ENCODE peak calls at places on chromosomes 1 and 21, in seven cellular contexts. T is MM.1S; L is OCI-LY7; G is activated CD8-positive, alpha-beta T cell treated with anti-CD3 and anti-CD28 coated beads for 36 hours; A is Calu3; C is AG04450; Y is lower leg skin. P is an unnamed sample.

GRCh38 chr1:1397839-1398523 is 1.2 kb downstream of the CCNL2 start:
- DNase-seq in T (no peak), L (no peak), G (peak; percentile 30), A (no peak), C (no peak), Y (no peak), P (no peak)

GRCh38 chr1:23867542-23867952 is 543 bp downstream of the FUCA1 start:
- DNase-seq in T (peak; percentile 49), L (peak; percentile 19), G (no peak), A (peak; percentile 21), C (no peak), Y (no peak), P (no peak)

GRCh38 chr1:229664133-229664689 is 38.2 kb downstream of the URB2 start:
- DNase-seq in T (no peak), L (peak; percentile 80), G (peak; percentile 97), A (no peak), C (no peak), Y (no peak), P (peak; percentile 52)

GRCh38 chr1:162690672-162691434 is 58.6 kb downstream of the DDR2 start:
- DNase-seq in T (no peak), L (no peak), G (peak; percentile 8), A (no peak), C (peak; percentile 47), Y (peak; percentile 85), P (no peak)

GRCh38 chr1:147719029-147719703 is 41.2 kb downstream of the GJA5 start:
- DNase-seq in T (no peak), L (peak; percentile 46), G (no peak), A (no peak), C (no peak), Y (no peak), P (no peak)

GRCh38 chr1:75969550-75969949 is 37.3 kb upstream of the ASB17 start:
- DNase-seq in T (no peak), L (no peak), G (no peak), A (no peak), C (no peak), Y (no peak), P (no peak)

GRCh38 chr21:33481314-33481943 is 1.7 kb upstream of the TMEM50B start:
- DNase-seq in T (no peak), L (no peak), G (no peak), A (no peak), C (no peak), Y (no peak), P (no peak)

GRCh38 chr1:178458203-178458602 is 38.6 kb downstream of the CLEC20A start:
- DNase-seq in T (no peak), L (no peak), G (no peak), A (no peak), C (no peak), Y (no peak), P (no peak)

GRCh38 chr1:17128361-17128760 is 9.1 kb upstream of the PADI2 start:
- DNase-seq in T (no peak), L (peak; percentile 22), G (no peak), A (peak; percentile 54), C (peak; percentile 71), Y (no peak), P (no peak)

GRCh38 chr1:184456189-184456588 is 69.4 kb downstream of the C1orf21 start:
- DNase-seq in T (peak; percentile 8), L (no peak), G (no peak), A (no peak), C (no peak), Y (no peak), P (no peak)

GRCh38 chr1:64112281-64112680 is 91.1 kb upstream of the UBE2U start:
- DNase-seq in T (no peak), L (no peak), G (no peak), A (no peak), C (no peak), Y (no peak), P (no peak)

GRCh38 chr1:174999926-175000696 is at the start of gene CACYBP:
- DNase-seq in T (peak; percentile 56), L (peak; percentile 72), G (peak; percentile 45), A (no peak), C (no peak), Y (no peak), P (no peak)

GRCh38 chr1:160309183-160309535 is 24.2 kb upstream of the PEX19 start:
- DNase-seq in T (no peak), L (no peak), G (no peak), A (no peak), C (no peak), Y (no peak), P (no peak)

GRCh38 chr1:50976890-50977574 is 7.0 kb downstream of the CDKN2C start:
- DNase-seq in T (peak; percentile 23), L (peak; percentile 65), G (peak; percentile 39), A (peak; percentile 47), C (no peak), Y (no peak), P (peak; percentile 69)

GRCh38 chr1:198788561-198789064 is 149.8 kb downstream of the PTPRC start:
- DNase-seq in T (no peak), L (peak; percentile 65), G (peak; percentile 56), A (no peak), C (no peak), Y (no peak), P (peak; percentile 4)

GRCh38 chr1:242605521-242605920 is 81.0 kb upstream of the PLD5 start:
- DNase-seq in T (no peak), L (no peak), G (no peak), A (no peak), C (no peak), Y (no peak), P (no peak)

GRCh38 chr21:46347791-46348381 is 23.9 kb downstream of the PCNT start:
- DNase-seq in T (no peak), L (peak; percentile 43), G (no peak), A (no peak), C (no peak), Y (no peak), P (no peak)

GRCh38 chr21:26809745-26810144 is 35.5 kb downstream of the ADAMTS1 start:
- DNase-seq in T (no peak), L (no peak), G (no peak), A (no peak), C (no peak), Y (no peak), P (no peak)

GRCh38 chr1:59434336-59434735 is 137.4 kb downstream of the FGGY start:
- DNase-seq in T (no peak), L (no peak), G (peak; percentile 16), A (no peak), C (no peak), Y (no peak), P (no peak)

GRCh38 chr1:151309851-151310323 is 17.3 kb downstream of the PI4KB start:
- DNase-seq in T (no peak), L (no peak), G (no peak), A (no peak), C (peak; percentile 76), Y (no peak), P (no peak)

GRCh38 chr1:23810818-23811420 is 10.4 kb upstream of the GALE start:
- DNase-seq in T (peak; percentile 70), L (peak; percentile 83), G (peak; percentile 69), A (peak; percentile 45), C (no peak), Y (no peak), P (peak; percentile 73)

GRCh38 chr1:30748699-30749401 is 8.7 kb downstream of the LAPTM5 start:
- DNase-seq in T (no peak), L (no peak), G (peak; percentile 59), A (no peak), C (no peak), Y (no peak), P (no peak)

GRCh38 chr1:203650012-203650836 is 23.6 kb downstream of the ATP2B4 start:
- DNase-seq in T (peak; percentile 93), L (peak; percentile 77), G (peak; percentile 87), A (peak; percentile 67), C (no peak), Y (no peak), P (peak; percentile 74)

GRCh38 chr1:4736254-4736653 is 81.8 kb downstream of the AJAP1 start:
- DNase-seq in T (no peak), L (no peak), G (no peak), A (no peak), C (no peak), Y (no peak), P (no peak)

DNA sequence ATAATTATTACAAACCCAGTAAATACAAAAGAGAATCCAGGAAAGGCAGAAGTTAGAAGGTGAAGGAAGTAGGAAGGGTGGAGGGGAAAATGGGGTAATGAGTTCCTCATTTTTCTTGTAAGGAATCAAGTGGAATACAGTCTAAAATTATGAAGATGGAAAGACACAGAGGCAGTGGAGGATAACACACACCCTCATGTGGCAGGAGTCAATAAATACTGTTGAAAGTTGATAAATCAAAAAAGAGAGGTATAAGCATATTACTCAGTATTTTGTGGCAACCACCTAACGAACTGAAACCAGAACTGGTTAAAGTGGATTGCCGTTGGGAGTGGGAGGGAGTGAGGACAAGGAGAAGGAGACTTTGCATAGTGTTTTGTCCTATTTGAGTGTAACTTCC is 78.6 kb upstream of the SLC44A3 start:
- DNase-seq in T (no peak), L (no peak), G (no peak), A (no peak), C (no peak), Y (no peak), P (no peak)
- TF ChIP-seq CTCF in T (no peak), L (no peak), G (no peak), A (no peak), C (no peak), Y (no peak), P (no peak)

GRCh38 chr1:8962812-8963669 is 17.4 kb downstream of the CA6 start:
- DNase-seq in T (peak; percentile 40), L (peak; percentile 85), G (peak; percentile 84), A (peak; percentile 58), C (no peak), Y (no peak), P (peak; percentile 80)
- TF ChIP-seq CTCF in T (peak; percentile 43), L (peak; percentile 85), G (peak; percentile 70), A (peak; percentile 46), C (peak; percentile 43), Y (no peak), P (peak; percentile 47)

GRCh38 chr1:5830771-5831599 is 161.2 kb downstream of the NPHP4 start:
- DNase-seq in T (no peak), L (no peak), G (peak; percentile 18), A (no peak), C (no peak), Y (no peak), P (no peak)
- TF ChIP-seq CTCF in T (no peak), L (no peak), G (no peak), A (no peak), C (no peak), Y (no peak), P (peak; percentile 4)

GRCh38 chr1:237670296-237670695 is 220.4 kb downstream of the ZP4 start:
- DNase-seq in T (no peak), L (no peak), G (no peak), A (no peak), C (no peak), Y (no peak), P (no peak)

GRCh38 chr1:237672748-237673147 is 218.0 kb downstream of the ZP4 start:
- DNase-seq in T (peak; percentile 50), L (peak; percentile 1), G (no peak), A (peak; percentile 47), C (no peak), Y (no peak), P (no peak)

GRCh38 chr1:237671262-237671661 is 219.5 kb downstream of the ZP4 start:
- DNase-seq in T (no peak), L (no peak), G (no peak), A (no peak), C (no peak), Y (no peak), P (no peak)

DNA sequence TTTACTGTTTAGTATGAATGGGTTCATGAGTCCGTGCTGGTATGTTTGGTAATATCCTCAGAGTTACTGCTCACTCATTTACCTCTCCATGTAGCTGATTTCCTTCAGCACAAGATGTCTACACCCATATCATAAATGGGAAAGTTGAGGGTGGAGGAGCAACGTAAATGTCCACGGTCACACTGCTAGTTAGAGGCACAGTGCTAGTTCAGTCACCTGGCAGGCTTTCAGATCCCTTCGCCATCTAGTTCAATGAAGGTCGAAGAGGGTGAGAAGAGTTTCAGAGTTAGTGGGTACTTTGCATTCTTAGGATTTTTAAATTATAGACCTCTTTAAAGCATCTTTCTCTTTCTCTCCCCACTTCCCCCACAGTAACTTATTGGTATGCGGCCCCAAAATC is 218.8 kb downstream of the ZP4 start:
- DNase-seq in T (no peak), L (no peak), G (no peak), A (no peak), C (no peak), Y (no peak), P (no peak)
- TF ChIP-seq CTCF in T (no peak), L (no peak), G (no peak), A (no peak), C (no peak), Y (no peak), P (no peak)

P was measured in GM13976.